ENCODE peak calls at places on chromosomes 11 and 22, in seven cellular contexts. M, W, O, K, B, J and P are unnamed samples.

GRCh38 chr22:24834845-24835570 is 29.0 kb downstream of the SGSM1 start:
- DNase-seq in M (no peak), W (peak), O (peak), K (no peak), B (no peak), J (no peak), P (no peak)

GRCh38 chr22:48404004-48404403 is 1423.7 kb downstream of the BRD1 start:
- DNase-seq in M (no peak), W (no peak), O (no peak), K (no peak), B (no peak), J (no peak), P (no peak)

GRCh38 chr11:69920500-69921428 is 101.5 kb upstream of the FGF3 start:
- DNase-seq in M (no peak), W (no peak), O (no peak), K (no peak), B (no peak), J (no peak), P (no peak)

GRCh38 chr11:114262681-114263509 is 33.3 kb upstream of the NNMT start:
- DNase-seq in M (peak), W (peak), O (peak), K (no peak), B (peak), J (no peak), P (peak)

GRCh38 chr11:2885017-2885675 is 429 bp downstream of the CDKN1C start:
- DNase-seq in M (no peak), W (peak), O (peak), K (no peak), B (no peak), J (no peak), P (no peak)

GRCh38 chr11:66070604-66071325 is 693 bp downstream of the PACS1 start:
- DNase-seq in M (no peak), W (peak), O (peak), K (no peak), B (no peak), J (peak), P (no peak)

GRCh38 chr11:67468835-67469811 is at the start of gene TMEM134:
- DNase-seq in M (peak), W (peak), O (peak), K (peak), B (peak), J (peak), P (peak)

GRCh38 chr22:19499236-19499879 is 19.6 kb downstream of the CDC45 start:
- DNase-seq in M (no peak), W (no peak), O (no peak), K (no peak), B (no peak), J (no peak), P (no peak)

GRCh38 chr11:78427615-78428272 is 10.1 kb upstream of the GAB2 start:
- DNase-seq in M (no peak), W (no peak), O (no peak), K (no peak), B (no peak), J (peak), P (no peak)

GRCh38 chr11:33682446-33682845 is 18.2 kb downstream of the C11orf91 start:
- DNase-seq in M (no peak), W (peak), O (no peak), K (no peak), B (no peak), J (no peak), P (no peak)

GRCh38 chr11:8963569-8964323 is 496 bp downstream of the TMEM9B start:
- DNase-seq in M (peak), W (peak), O (peak), K (no peak), B (peak), J (no peak), P (peak)

GRCh38 chr22:38802671-38803121 is 8.8 kb upstream of the DNAL4 start:
- DNase-seq in M (no peak), W (no peak), O (no peak), K (peak), B (no peak), J (no peak), P (no peak)

GRCh38 chr11:47689480-47689879 is 25.7 kb downstream of the AGBL2 start:
- DNase-seq in M (no peak), W (no peak), O (no peak), K (no peak), B (no peak), J (no peak), P (no peak)

GRCh38 chr11:67002297-67002913 is 20.5 kb upstream of the SYT12 start:
- DNase-seq in M (no peak), W (no peak), O (no peak), K (no peak), B (no peak), J (no peak), P (no peak)

GRCh38 chr11:2579315-2580060 is 120.3 kb downstream of the KCNQ1OT1 start:
- DNase-seq in M (no peak), W (no peak), O (no peak), K (no peak), B (no peak), J (no peak), P (no peak)

GRCh38 chr11:35702126-35702525 is 39.6 kb downstream of the TRIM44 start:
- DNase-seq in M (no peak), W (no peak), O (no peak), K (no peak), B (no peak), J (no peak), P (no peak)

GRCh38 chr11:134052988-134053945 is 15.6 kb upstream of the JAM3 start:
- DNase-seq in M (no peak), W (no peak), O (no peak), K (no peak), B (no peak), J (no peak), P (no peak)

GRCh38 chr11:8081591-8082021 is 595 bp downstream of the TUB start:
- DNase-seq in M (no peak), W (no peak), O (peak), K (no peak), B (no peak), J (no peak), P (no peak)

GRCh38 chr11:65589444-65590239 is 6.0 kb downstream of the KCNK7 start:
- DNase-seq in M (no peak), W (no peak), O (no peak), K (no peak), B (no peak), J (peak), P (no peak)

GRCh38 chr22:47782461-47783075 is 1020.1 kb downstream of the TBC1D22A start:
- DNase-seq in M (no peak), W (no peak), O (no peak), K (no peak), B (no peak), J (no peak), P (no peak)

GRCh38 chr22:17307566-17307965 is 61.7 kb upstream of the CECR2 start:
- DNase-seq in M (no peak), W (no peak), O (no peak), K (no peak), B (no peak), J (no peak), P (no peak)

GRCh38 chr22:47994045-47994444 is 1231.6 kb downstream of the TBC1D22A start:
- DNase-seq in M (no peak), W (no peak), O (no peak), K (no peak), B (no peak), J (no peak), P (no peak)

GRCh38 chr11:77851513-77851912 is 30.6 kb downstream of the AAMDC start:
- DNase-seq in M (no peak), W (no peak), O (no peak), K (no peak), B (no peak), J (no peak), P (no peak)

GRCh38 chr11:10066441-10066840 is 227.6 kb downstream of the SBF2 start:
- DNase-seq in M (no peak), W (no peak), O (no peak), K (no peak), B (no peak), J (no peak), P (no peak)

GRCh38 chr11:81070948-81071347 is 1630.1 kb upstream of the TENM4 start:
- DNase-seq in M (no peak), W (peak), O (no peak), K (no peak), B (no peak), J (peak), P (no peak)

GRCh38 chr22:36538529-36538928 is 9.6 kb upstream of the EIF3D start:
- DNase-seq in M (no peak), W (no peak), O (no peak), K (no peak), B (no peak), J (no peak), P (no peak)

GRCh38 chr11:27777013-27777412 is 76.8 kb upstream of the BDNF start:
- DNase-seq in M (no peak), W (no peak), O (no peak), K (no peak), B (no peak), J (no peak), P (no peak)

GRCh38 chr11:36558511-36559413 is 9.0 kb upstream of the RAG1 start:
- DNase-seq in M (no peak), W (no peak), O (no peak), K (no peak), B (no peak), J (no peak), P (no peak)

GRCh38 chr11:89491141-89491690 is at the start of gene NOX4:
- DNase-seq in M (no peak), W (no peak), O (no peak), K (no peak), B (no peak), J (no peak), P (no peak)